ENCODE peak calls at places on chromosome 11, in five cellular contexts. C is CD8-positive, alpha-beta memory T cell; V is Peyer's patch; L is left ventricle myocardium inferior; M is prostate gland. S is an unnamed sample. For H3K36me3, the result is how much of the 10 kb centered on the place peaks cover.

GRCh38 chr11:44627911-44628729 is 62.7 kb downstream of the CD82 start:
- DNase-seq in C (no peak), M (peak), V (peak), L (peak), S (no peak)

GRCh38 chr11:93905384-93905783 is 55.0 kb upstream of the VSTM5 start:
- DNase-seq in M (no peak), L (no peak), V (no peak), C (no peak), S (no peak)

GRCh38 chr11:46738887-46739286 is 19.9 kb downstream of the F2 start:
- DNase-seq in M (no peak), V (no peak), C (no peak), L (no peak), S (no peak)

GRCh38 chr11:19220903-19221682 is 19.3 kb upstream of the CSRP3 start:
- DNase-seq in C (no peak), V (no peak), L (no peak), M (no peak), S (no peak)

GRCh38 chr11:4539603-4540219 is 5.3 kb upstream of the OR52M1 start:
- DNase-seq in V (peak), M (peak), L (peak), C (peak), S (peak)

GRCh38 chr11:69446108-69446507 is 35.4 kb upstream of the LINC01488 start:
- DNase-seq in L (no peak), V (no peak), C (no peak), M (no peak), S (no peak)

GRCh38 chr11:112734207-112734606 is 227.0 kb upstream of the NCAM1 start:
- DNase-seq in C (no peak), L (no peak), V (no peak), M (no peak), S (no peak)

GRCh38 chr11:118359295-118359958 is at the start of gene UBE4A:
- DNase-seq in L (peak), C (peak), V (peak), M (peak), S (peak)

GRCh38 chr11:121672630-121673487 is 220.1 kb upstream of the SORL1-AS1 start:
- DNase-seq in C (no peak), M (no peak), L (peak), V (no peak), S (no peak)

GRCh38 chr11:20127671-20128527 is 32.4 kb downstream of the DBX1 start:
- DNase-seq in V (peak), L (peak), M (peak), C (peak), S (peak)

GRCh38 chr11:96311120-96311568 is 31.9 kb downstream of the MAML2 start:
- DNase-seq in C (no peak), M (peak), L (no peak), V (no peak), S (no peak)

GRCh38 chr11:45751430-45751829 is 53.5 kb upstream of the SLC35C1 start:
- DNase-seq in C (no peak), L (no peak), V (no peak), M (no peak), S (no peak)

GRCh38 chr11:63892233-63892632 is 24.7 kb downstream of the RCOR2 start:
- DNase-seq in L (no peak), M (no peak), C (no peak), V (no peak), S (no peak)

GRCh38 chr11:65699306-65699705 is 12.7 kb upstream of the KAT5 start:
- DNase-seq in C (no peak), V (no peak), L (no peak), M (no peak), S (no peak)

GRCh38 chr11:32006799-32007388 is 84.0 kb upstream of the RCN1 start:
- DNase-seq in V (no peak), M (no peak), C (no peak), L (no peak), S (no peak)

GRCh38 chr11:128579790-128580504 is 7.4 kb downstream of the ETS1 start:
- DNase-seq in C (no peak), L (no peak), M (no peak), V (no peak), S (no peak)

GRCh38 chr11:100619484-100619883 is 67.6 kb upstream of the ARHGAP42 start:
- DNase-seq in L (no peak), C (no peak), V (no peak), M (no peak), S (no peak)

GRCh38 chr11:123173040-123173855 is 21.8 kb downstream of the CLMP start:
- DNase-seq in L (no peak), V (no peak), C (no peak), M (no peak), S (no peak)

GRCh38 chr11:131530411-131530810 is 160.0 kb downstream of the NTM start:
- DNase-seq in V (no peak), C (no peak), M (no peak), L (no peak), S (no peak)

GRCh38 chr11:76408171-76408965 is 27.2 kb downstream of the GVQW3 start:
- DNase-seq in M (no peak), V (no peak), C (no peak), L (no peak), S (no peak)

GRCh38 chr11:40797981-40798380 is 661.5 kb downstream of the LRRC4C start:
- DNase-seq in M (no peak), V (no peak), C (no peak), L (no peak), S (no peak)

GRCh38 chr11:122853261-122853660 is 15.0 kb downstream of the CRTAM start:
- DNase-seq in M (no peak), C (no peak), V (no peak), L (no peak), S (no peak)

GRCh38 chr11:118527109-118527508 is at the start of gene TTC36:
- DNase-seq in V (no peak), L (no peak), C (no peak), M (no peak), S (no peak)

GRCh38 chr11:119716475-119717057 is 12.4 kb downstream of the NECTIN1 start:
- DNase-seq in C (no peak), V (no peak), M (no peak), L (no peak), S (no peak)

GRCh38 chr11:94780432-94780831 is 12.3 kb downstream of the AMOTL1 start:
- DNase-seq in V (no peak), M (no peak), L (no peak), C (no peak), S (no peak)

GRCh38 chr11:112801286-112802088 is 159.7 kb upstream of the NCAM1 start:
- DNase-seq in V (no peak), C (no peak), L (no peak), M (no peak), S (no peak)

GRCh38 chr11:72641900-72642814 is 32.1 kb downstream of the PDE2A start:
- DNase-seq in M (peak), V (peak), C (no peak), L (peak), S (peak)
- H3K4me3 ChIP-seq in M (peak), V (peak), C (peak), L (peak), S (no peak)

GRCh38 chr11:2954263-2954662 is 25.0 kb upstream of the PHLDA2 start:
- DNase-seq in C (no peak), V (no peak), L (no peak), M (no peak), S (no peak)
- H3K36me3 ChIP-seq in C (half or more), V (under half), L (half or more), M (under half), S (half or more)

DNA sequence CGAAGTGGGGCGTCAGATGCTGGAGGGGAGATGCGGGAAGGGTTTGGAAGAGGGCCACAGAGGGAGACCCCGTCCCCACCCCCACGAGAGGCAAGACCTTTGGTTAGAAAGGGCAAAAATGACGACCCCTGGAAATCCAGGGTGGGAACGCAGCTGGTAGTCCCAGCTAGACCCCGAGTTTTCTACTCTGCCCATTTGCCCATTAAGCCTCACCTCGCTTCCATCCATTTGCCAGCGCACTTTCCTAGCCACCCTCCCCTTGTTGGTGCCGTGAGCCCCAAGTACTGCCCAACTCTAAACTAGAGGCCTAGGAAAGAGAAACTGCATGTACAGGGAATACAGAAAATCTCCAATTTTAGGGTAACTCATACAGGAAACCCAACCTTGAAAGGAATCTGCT is 370 bp downstream of the DDX25 start:
- DNase-seq in L (no peak), C (no peak), V (no peak), M (no peak), S (no peak)
- H3K4me3 ChIP-seq in L (peak), C (no peak), V (no peak), M (peak), S (no peak)

GRCh38 chr11:126194121-126194543 is 17.3 kb downstream of the RPUSD4 start:
- DNase-seq in C (no peak), M (peak), L (no peak), V (peak), S (peak)

GRCh38 chr11:126197277-126197939 is 14.0 kb downstream of the RPUSD4 start:
- DNase-seq in V (no peak), L (no peak), C (no peak), M (no peak), S (no peak)

GRCh38 chr11:126192386-126192785 is 19.1 kb downstream of the RPUSD4 start:
- DNase-seq in C (no peak), V (no peak), M (no peak), L (no peak), S (no peak)

GRCh38 chr11:126193038-126193478 is 18.4 kb downstream of the RPUSD4 start:
- DNase-seq in C (no peak), L (no peak), M (no peak), V (no peak), S (no peak)

GRCh38 chr11:126195119-126195518 is 16.3 kb downstream of the RPUSD4 start:
- DNase-seq in L (no peak), C (no peak), M (no peak), V (no peak), S (no peak)
- H3K36me3 ChIP-seq in L (half or more), C (under half), M (under half), V (under half), S (under half)

DNA sequence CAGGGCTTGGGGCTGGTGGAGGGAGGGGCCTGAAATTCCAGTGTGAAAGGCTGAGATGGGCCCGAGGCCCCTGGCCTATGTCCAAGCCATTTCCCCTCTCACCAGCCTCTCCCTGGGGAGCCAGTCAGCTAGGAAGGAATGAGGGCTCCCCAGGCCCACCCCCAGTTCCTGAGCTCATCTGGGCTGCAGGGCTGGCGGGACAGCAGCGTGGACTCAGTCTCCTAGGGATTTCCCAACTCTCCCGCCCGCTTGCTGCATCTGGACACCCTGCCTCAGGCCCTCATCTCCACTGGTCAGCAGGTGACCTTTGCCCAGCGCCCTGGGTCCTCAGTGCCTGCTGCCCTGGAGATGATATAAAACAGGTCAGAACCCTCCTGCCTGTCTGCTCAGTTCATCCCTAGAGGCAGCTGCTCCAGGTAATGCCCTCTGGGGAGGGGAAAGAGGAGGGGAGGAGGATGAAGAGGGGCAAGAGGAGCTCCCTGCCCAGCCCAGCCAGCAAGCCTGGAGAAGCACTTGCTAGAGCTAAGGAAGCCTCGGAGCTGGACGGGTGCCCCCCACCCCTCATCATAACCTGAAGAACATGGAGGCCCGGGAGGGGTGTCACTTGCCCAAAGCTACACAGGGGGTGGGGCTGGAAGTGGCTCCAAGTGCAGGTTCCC is at the start of gene APOC3:
- DNase-seq in M (no peak), L (no peak), C (no peak), V (peak), S (no peak)
- H3K4me3 ChIP-seq in M (no peak), L (no peak), C (no peak), V (peak), S (no peak)